ENCODE peak calls at places on chromosomes 16 and 17, in eight cellular contexts. O is tibial artery, L is fibroblast of lung, H is upper lobe of right lung, M is brain microvascular endothelial cell, R is spleen, K is HCT116, W is colonic mucosa. P is an unnamed sample.

GRCh38 chr17:12973496-12974318 is 44.1 kb downstream of the ELAC2 start:
- DNase-seq in O (no peak), L (peak; percentile 18), H (peak; percentile 59), M (no peak), R (no peak), K (no peak), W (no peak), P (no peak)

GRCh38 chr17:79991924-79992656 is 43.6 kb downstream of the TBC1D16 start:
- DNase-seq in O (no peak), L (no peak), H (no peak), M (no peak), R (no peak), K (no peak), W (peak; percentile 84), P (no peak)

GRCh38 chr16:57906385-57907316 is 64.3 kb downstream of the CNGB1 start:
- DNase-seq in O (no peak), L (peak; percentile 23), H (no peak), M (no peak), R (no peak), K (no peak), W (no peak), P (no peak)

GRCh38 chr17:12099412-12099811 is 78.7 kb downstream of the MAP2K4 start:
- DNase-seq in O (no peak), L (no peak), H (no peak), M (no peak), R (no peak), K (no peak), W (no peak), P (no peak)

GRCh38 chr17:75814021-75814395 is 29.4 kb downstream of the UNK start:
- DNase-seq in O (no peak), L (no peak), H (no peak), M (no peak), R (no peak), K (no peak), W (no peak), P (no peak)

GRCh38 chr17:57927048-57927723 is 28.0 kb downstream of the CUEDC1 start:
- DNase-seq in O (no peak), L (peak; percentile 84), H (no peak), M (peak; percentile 30), R (no peak), K (no peak), W (peak; percentile 73), P (no peak)

GRCh38 chr17:1625507-1626080 is 3.0 kb downstream of the SLC43A2 start:
- DNase-seq in O (no peak), L (no peak), H (no peak), M (no peak), R (no peak), K (no peak), W (no peak), P (no peak)

GRCh38 chr17:1438593-1439083 is 17.4 kb downstream of the CRK start:
- DNase-seq in O (no peak), L (peak; percentile 66), H (no peak), M (peak; percentile 53), R (no peak), K (no peak), W (no peak), P (no peak)

GRCh38 chr17:4573682-4574081 is 10.6 kb upstream of the SMTNL2 start:
- DNase-seq in O (no peak), L (no peak), H (peak; percentile 73), M (no peak), R (peak; percentile 67), K (no peak), W (no peak), P (no peak)

GRCh38 chr16:28981517-28981916 is 3.3 kb upstream of the LAT start:
- DNase-seq in O (no peak), L (no peak), H (no peak), M (no peak), R (no peak), K (no peak), W (peak; percentile 52), P (no peak)

GRCh38 chr16:49890876-49891275 is 35.0 kb upstream of the ZNF423 start:
- DNase-seq in O (no peak), L (no peak), H (no peak), M (no peak), R (no peak), K (no peak), W (peak; percentile 74), P (no peak)

GRCh38 chr16:31874354-31875111 is 926 bp downstream of the ZNF267 start:
- DNase-seq in O (no peak), L (peak; percentile 59), H (no peak), M (peak; percentile 22), R (no peak), K (no peak), W (peak; percentile 49), P (peak; percentile 55)

GRCh38 chr17:50359005-50359699 is 13.2 kb downstream of the XYLT2 start:
- DNase-seq in O (no peak), L (no peak), H (no peak), M (no peak), R (no peak), K (no peak), W (no peak), P (no peak)

GRCh38 chr16:73569266-73569665 is 521.3 kb upstream of the ZFHX3 start:
- DNase-seq in O (no peak), L (no peak), H (no peak), M (no peak), R (no peak), K (no peak), W (no peak), P (no peak)

GRCh38 chr17:60161598-60162330 is 12.0 kb downstream of the CA4 start:
- DNase-seq in O (no peak), L (no peak), H (peak; percentile 66), M (no peak), R (peak; percentile 86), K (no peak), W (no peak), P (no peak)

GRCh38 chr17:60164697-60165096 is 14.9 kb downstream of the CA4 start:
- DNase-seq in O (no peak), L (no peak), H (peak; percentile 33), M (no peak), R (no peak), K (no peak), W (no peak), P (no peak)

GRCh38 chr17:60164164-60164563 is 14.4 kb downstream of the CA4 start:
- DNase-seq in O (no peak), L (no peak), H (no peak), M (no peak), R (no peak), K (no peak), W (no peak), P (no peak)

GRCh38 chr17:60165223-60165622 is 15.4 kb downstream of the CA4 start:
- DNase-seq in O (no peak), L (no peak), H (no peak), M (no peak), R (no peak), K (no peak), W (no peak), P (no peak)

DNA sequence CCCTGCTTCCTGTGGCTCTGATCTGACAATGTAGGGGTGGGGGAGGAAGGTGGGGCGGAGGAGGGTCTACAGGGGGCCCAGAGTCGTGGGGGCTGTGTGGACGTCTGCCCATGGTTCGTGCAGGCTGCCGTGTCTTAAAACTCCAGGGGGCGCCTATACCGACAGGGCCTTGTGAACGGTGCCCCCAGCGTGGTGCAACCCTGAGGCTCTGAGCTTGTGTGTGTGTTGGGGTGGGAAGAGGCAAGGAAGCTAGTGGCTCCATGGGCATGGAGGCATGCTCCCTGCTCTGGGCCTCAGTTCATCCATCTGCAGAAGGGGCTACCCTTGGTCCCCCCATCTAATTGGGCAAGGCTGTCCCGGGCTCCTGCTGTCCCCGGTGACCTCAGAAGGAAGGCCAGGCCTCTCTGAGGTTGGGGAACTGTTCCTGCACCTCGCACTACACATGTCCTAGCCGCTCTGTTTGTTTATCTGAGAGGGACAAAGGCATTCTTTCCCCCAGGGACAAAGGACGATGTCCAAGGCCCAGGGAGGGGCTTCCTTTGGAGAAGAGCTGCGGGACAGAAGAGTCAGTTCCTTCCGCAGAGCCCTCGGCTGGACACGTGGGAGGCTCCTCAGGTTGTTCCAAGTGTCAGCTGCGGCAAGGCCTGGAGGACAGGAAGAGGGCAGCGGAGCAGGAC is 13.5 kb downstream of the CA4 start:
- DNase-seq in O (no peak), L (no peak), H (peak; percentile 56), M (no peak), R (no peak), K (no peak), W (no peak), P (no peak)
- H3K27ac ChIP-seq in O (no peak overlapping the region), L (no peak overlapping the region), H (peak overlapping the region; percentile 30), M (no peak overlapping the region), R (no peak overlapping the region), K (no peak overlapping the region), W (no peak overlapping the region), P (no peak overlapping the region)

DNA sequence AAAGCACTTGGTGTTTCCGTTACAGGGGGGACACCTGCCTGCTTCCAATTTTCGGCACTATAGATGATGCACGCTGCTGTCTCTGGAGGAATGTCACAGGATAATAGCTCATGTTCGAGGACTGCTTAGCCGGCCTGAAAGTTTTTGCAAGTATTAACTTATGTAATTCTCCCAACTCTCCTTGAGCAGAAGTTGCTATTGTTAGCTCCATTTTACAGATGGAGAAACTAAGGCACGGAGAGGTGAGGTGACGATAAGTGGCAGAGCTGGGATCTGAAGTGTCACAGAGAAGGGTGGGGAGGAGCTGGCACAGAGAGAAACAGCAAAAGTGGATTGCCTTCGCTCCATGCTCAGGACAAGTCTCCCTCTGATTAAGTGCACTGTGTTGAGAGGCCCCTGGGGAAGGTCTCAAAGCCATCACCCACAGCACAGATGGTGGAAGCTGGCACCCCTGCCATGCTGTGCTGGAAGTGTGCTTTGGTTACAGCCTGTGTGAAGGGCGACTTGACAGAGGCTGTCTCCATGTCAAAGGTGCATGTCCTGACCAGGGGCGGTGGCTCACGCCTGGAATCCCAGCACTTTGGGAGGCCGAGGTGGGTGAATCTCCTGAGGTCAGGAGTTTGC is 40.8 kb upstream of the MEAK7 start:
- DNase-seq in O (no peak), L (no peak), H (no peak), M (no peak), R (peak; percentile 47), K (no peak), W (no peak), P (no peak)
- TF ChIP-seq CTCF in O (no peak), L (no peak), H (no peak), M (no peak), R (no peak), K (no peak), W (no peak), P (no peak)

DNA sequence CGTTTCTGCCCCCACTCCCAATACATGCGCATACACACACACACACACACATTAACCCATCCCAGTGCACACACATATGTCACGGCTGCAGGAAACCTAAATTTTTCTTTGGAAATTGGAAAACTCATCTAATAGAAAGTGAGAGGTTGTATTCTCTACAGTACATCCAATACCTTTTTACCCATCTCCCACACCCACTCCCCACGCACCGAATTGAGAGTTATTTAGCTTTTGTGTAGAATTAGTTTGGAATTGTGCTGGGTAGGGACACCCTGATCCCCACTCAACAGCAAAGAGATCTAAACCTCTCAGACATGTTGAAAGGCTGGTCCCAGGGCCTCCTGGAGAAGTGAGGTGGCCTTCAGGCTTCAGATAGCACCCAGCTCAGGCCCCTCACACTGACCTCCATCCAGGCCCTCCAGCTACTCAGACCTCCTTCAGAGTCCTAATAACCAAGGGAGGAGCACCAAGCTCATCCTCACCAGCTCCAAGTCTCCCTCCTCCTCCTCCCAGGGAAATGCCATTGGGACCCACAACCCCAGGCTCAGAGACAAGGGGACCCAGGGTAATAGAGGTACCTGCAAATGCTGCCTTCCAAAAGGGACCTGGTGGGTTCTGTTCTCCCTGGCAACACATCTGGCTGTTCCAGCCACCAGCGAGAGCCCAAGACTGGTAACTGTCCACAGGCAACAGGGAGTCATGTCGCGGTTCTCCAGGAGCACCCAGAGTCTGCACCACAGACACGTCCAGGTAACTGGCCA is 955 bp downstream of the HOXB13 start:
- DNase-seq in O (no peak), L (no peak), H (no peak), M (no peak), R (no peak), K (no peak), W (peak; percentile 22), P (no peak)
- H3K27me3 ChIP-seq in O (peaks cover 100% of the 10 kb centered on the region), L (peaks cover 89% of the 10 kb centered on the region), H (peaks cover 99% of the 10 kb centered on the region), M (peaks cover 97% of the 10 kb centered on the region), R (peaks cover 98% of the 10 kb centered on the region), K (no peaks in the 10 kb centered on the region), W (peaks cover 38% of the 10 kb centered on the region), P (peaks cover 100% of the 10 kb centered on the region)

GRCh38 chr17:59899099-59899498 is 6.2 kb downstream of the RPS6KB1 start:
- DNase-seq in O (no peak), L (no peak), H (no peak), M (no peak), R (no peak), K (no peak), W (no peak), P (peak; percentile 26)
- H3K27ac ChIP-seq in O (no peak overlapping the region), L (no peak overlapping the region), H (no peak overlapping the region), M (no peak overlapping the region), R (no peak overlapping the region), K (no peak overlapping the region), W (no peak overlapping the region), P (no peak overlapping the region)